ENCODE peak calls at places on chromosomes 3 and 15, in five cellular contexts. E is hippocampal formation, J is amniotic stem cell, V is left cardiac atrium, P is NCI-H2081. R is an unnamed sample.

GRCh38 chr3:119681279-119681678 is 4.1 kb upstream of the COX17 start:
- DNase-seq in P (peak; percentile 53), V (no peak), J (no peak), E (no peak), R (no peak)

GRCh38 chr15:83012038-83012490 is 625 bp upstream of the C15orf40 start:
- DNase-seq in P (no peak), V (no peak), J (no peak), E (no peak), R (no peak)

GRCh38 chr3:126135398-126136076 is 44.8 kb downstream of the ALDH1L1 start:
- DNase-seq in P (no peak), V (peak; percentile 10), E (no peak), J (no peak), R (no peak)

GRCh38 chr3:65729973-65730372 is 308.7 kb downstream of the MAGI1 start:
- DNase-seq in E (no peak), J (no peak), P (no peak), V (no peak), R (no peak)

GRCh38 chr3:103685940-103686339 is 1251.1 kb downstream of the ZPLD1 start:
- DNase-seq in E (no peak), J (no peak), P (no peak), V (no peak), R (no peak)

GRCh38 chr3:128496019-128496601 is 3.1 kb upstream of the GATA2 start:
- DNase-seq in V (no peak), J (no peak), P (no peak), E (no peak), R (no peak)

GRCh38 chr3:29919551-29919950 is 638.7 kb downstream of the RBMS3 start:
- DNase-seq in E (no peak), P (no peak), J (no peak), V (no peak), R (peak; percentile 17)

GRCh38 chr15:57158997-57159668 is 217.2 kb upstream of the CGNL1 start:
- DNase-seq in P (peak; percentile 63), V (no peak), E (no peak), J (no peak), R (no peak)

GRCh38 chr3:9198805-9199386 is 50.5 kb downstream of the SRGAP3 start:
- DNase-seq in P (no peak), V (no peak), E (peak; percentile 36), J (no peak), R (peak; percentile 43)

GRCh38 chr3:132256984-132257383 is 60.2 kb upstream of the ACP3 start:
- DNase-seq in P (peak; percentile 51), V (no peak), J (no peak), E (peak; percentile 48), R (peak; percentile 19)

GRCh38 chr3:195893516-195893915 is 14.8 kb downstream of the TNK2 start:
- DNase-seq in P (peak; percentile 86), J (no peak), E (peak; percentile 43), V (no peak), R (peak; percentile 80)

GRCh38 chr3:43522702-43523362 is 99.0 kb downstream of the ANO10 start:
- DNase-seq in V (no peak), P (no peak), E (no peak), J (no peak), R (no peak)

GRCh38 chr3:86792316-86792715 is 198.6 kb downstream of the VGLL3 start:
- DNase-seq in V (no peak), J (no peak), P (no peak), E (no peak), R (no peak)

GRCh38 chr15:97567411-97567810 is 393.1 kb upstream of the ARRDC4 start:
- DNase-seq in P (no peak), V (no peak), J (no peak), E (no peak), R (no peak)

GRCh38 chr15:78000089-78000926 is 77.2 kb downstream of the TBC1D2B start:
- DNase-seq in E (peak; percentile 20), V (peak; percentile 76), J (no peak), P (peak; percentile 38), R (no peak)

GRCh38 chr3:98814799-98815450 is 51.8 kb downstream of the ST3GAL6 start:
- DNase-seq in J (no peak), V (no peak), P (no peak), E (no peak), R (no peak)

GRCh38 chr3:151918253-151919029 is 45.0 kb downstream of the SUCNR1 start:
- DNase-seq in V (no peak), E (peak; percentile 38), J (peak; percentile 25), P (peak; percentile 65), R (peak; percentile 21)

GRCh38 chr15:66692808-66693596 is 9.0 kb upstream of the SMAD6 start:
- DNase-seq in E (no peak), J (no peak), P (no peak), V (no peak), R (no peak)

GRCh38 chr15:23422946-23423708 is 23.9 kb downstream of the GOLGA6L2 start:
- DNase-seq in E (no peak), J (no peak), P (no peak), V (no peak), R (no peak)

GRCh38 chr15:75314552-75315290 is 21.1 kb upstream of the COMMD4 start:
- DNase-seq in P (no peak), V (no peak), J (no peak), E (no peak), R (no peak)

GRCh38 chr3:159165972-159166371 is 364.1 kb downstream of the MFSD1 start:
- DNase-seq in V (no peak), J (no peak), P (no peak), E (no peak), R (no peak)

GRCh38 chr15:33729648-33730047 is 238.6 kb upstream of the CHRM5 start:
- DNase-seq in J (no peak), P (peak; percentile 27), E (no peak), V (no peak), R (peak; percentile 11)

R was measured in putamen.